ENCODE peak calls at places on chromosome 1, in four cellular contexts. K is stimulated activated CD4-positive, alpha-beta T cell treated with anti-CD3 and anti-CD28 coated beads, Interleukin-2, amount 100 ng/mL, for 48 hours; R is NK-92 treated with Interleukin-12 subunit alpha and Interleukin-12 subunit beta, amount 100 ng/mL, for 24 hours; L is epithelial cell of esophagus. F is an unnamed sample.

GRCh38 chr1:222347627-222348026 is 200.3 kb downstream of the HHIPL2 start:
- DNase-seq in K (no peak), R (no peak), L (no peak), F (no peak)

GRCh38 chr1:195981448-195982139 is 626.6 kb downstream of the KCNT2 start:
- DNase-seq in K (no peak), R (no peak), L (peak; percentile 87), F (no peak)

GRCh38 chr1:155322571-155322952 is 1.9 kb downstream of the RUSC1 start:
- DNase-seq in K (no peak), R (no peak), L (peak; percentile 16), F (no peak)

GRCh38 chr1:160952129-160952510 is 2.5 kb downstream of the ITLN2 start:
- DNase-seq in K (no peak), R (no peak), L (peak; percentile 84), F (no peak)

GRCh38 chr1:39170731-39171375 is 33.6 kb upstream of the MACF1 start:
- DNase-seq in K (no peak), R (no peak), L (no peak), F (no peak)

GRCh38 chr1:9129391-9130041 is 614 bp upstream of the GPR157 start:
- DNase-seq in K (peak; percentile 76), R (peak; percentile 27), L (peak; percentile 70), F (peak; percentile 81)

GRCh38 chr1:18948913-18949688 is 7.4 kb downstream of the IFFO2 start:
- DNase-seq in K (no peak), R (no peak), L (peak; percentile 34), F (no peak)

GRCh38 chr1:217417363-217417762 is 213.5 kb downstream of the GPATCH2 start:
- DNase-seq in K (no peak), R (no peak), L (peak; percentile 23), F (no peak)

GRCh38 chr1:20729990-20730689 is 2.4 kb downstream of the SH2D5 start:
- DNase-seq in K (no peak), R (no peak), L (no peak), F (no peak)

GRCh38 chr1:21251773-21252471 is 38.3 kb downstream of the ECE1 start:
- DNase-seq in K (no peak), R (no peak), L (peak; percentile 92), F (no peak)

GRCh38 chr1:9676815-9677393 is 25.4 kb downstream of the PIK3CD start:
- DNase-seq in K (no peak), R (no peak), L (no peak), F (no peak)

F was measured in CMK.